ENCODE peak calls at places on chromosomes 3 and 15, in six cellular contexts. One of them, this sample, is unnamed.

GRCh38 chr3:144771401-144771870 is 799.8 kb downstream of the DIPK2A start:
- DNase-seq in adrenal gland: no peak
- DNase-seq in heart left ventricle: no peak
- DNase-seq in ovary: no peak
- DNase-seq in uterus: no peak
- DNase-seq in endothelial cell of umbilical vein: peak
- DNase-seq in this sample: no peak

GRCh38 chr3:173800154-173800553 is 402.6 kb downstream of the NLGN1 start:
- DNase-seq in adrenal gland: no peak
- DNase-seq in heart left ventricle: no peak
- DNase-seq in ovary: no peak
- DNase-seq in uterus: no peak
- DNase-seq in endothelial cell of umbilical vein: no peak
- DNase-seq in this sample: no peak

GRCh38 chr15:67085237-67085817 is 19.9 kb downstream of the SMAD3 start:
- DNase-seq in adrenal gland: no peak
- DNase-seq in heart left ventricle: no peak
- DNase-seq in ovary: no peak
- DNase-seq in uterus: no peak
- DNase-seq in endothelial cell of umbilical vein: no peak
- DNase-seq in this sample: no peak

GRCh38 chr3:23999012-23999641 is 54.0 kb downstream of the NR1D2 start:
- DNase-seq in adrenal gland: peak
- DNase-seq in heart left ventricle: peak
- DNase-seq in ovary: peak
- DNase-seq in uterus: peak
- DNase-seq in endothelial cell of umbilical vein: peak
- DNase-seq in this sample: peak

GRCh38 chr15:27342991-27343390 is 372.0 kb downstream of the GABRG3 start:
- DNase-seq in adrenal gland: no peak
- DNase-seq in heart left ventricle: no peak
- DNase-seq in ovary: no peak
- DNase-seq in uterus: no peak
- DNase-seq in endothelial cell of umbilical vein: no peak
- DNase-seq in this sample: no peak

GRCh38 chr15:70098461-70099166 is 897 bp upstream of the TLE3 start:
- DNase-seq in adrenal gland: peak
- DNase-seq in heart left ventricle: no peak
- DNase-seq in ovary: peak
- DNase-seq in uterus: peak
- DNase-seq in endothelial cell of umbilical vein: peak
- DNase-seq in this sample: no peak

GRCh38 chr15:51076142-51076897 is 18.4 kb downstream of the TNFAIP8L3 start:
- DNase-seq in adrenal gland: no peak
- DNase-seq in heart left ventricle: no peak
- DNase-seq in ovary: no peak
- DNase-seq in uterus: no peak
- DNase-seq in endothelial cell of umbilical vein: no peak
- DNase-seq in this sample: no peak

GRCh38 chr3:130576571-130577266 is 59.7 kb downstream of the COL6A6 start:
- DNase-seq in adrenal gland: no peak
- DNase-seq in heart left ventricle: no peak
- DNase-seq in ovary: no peak
- DNase-seq in uterus: no peak
- DNase-seq in endothelial cell of umbilical vein: no peak
- DNase-seq in this sample: no peak

GRCh38 chr3:112761062-112761638 is 85.5 kb downstream of the CD200R1L start:
- DNase-seq in adrenal gland: no peak
- DNase-seq in heart left ventricle: no peak
- DNase-seq in ovary: no peak
- DNase-seq in uterus: no peak
- DNase-seq in endothelial cell of umbilical vein: peak
- DNase-seq in this sample: no peak

GRCh38 chr3:12194669-12195161 is 36.0 kb upstream of the TIMP4 start:
- DNase-seq in adrenal gland: no peak
- DNase-seq in heart left ventricle: no peak
- DNase-seq in ovary: no peak
- DNase-seq in uterus: no peak
- DNase-seq in endothelial cell of umbilical vein: no peak
- DNase-seq in this sample: no peak

GRCh38 chr15:67241132-67241855 is 13.2 kb downstream of the AAGAB start:
- DNase-seq in adrenal gland: no peak
- DNase-seq in heart left ventricle: no peak
- DNase-seq in ovary: no peak
- DNase-seq in uterus: no peak
- DNase-seq in endothelial cell of umbilical vein: no peak
- DNase-seq in this sample: no peak

GRCh38 chr15:28955160-28955502 is 69.4 kb downstream of the APBA2 start:
- DNase-seq in adrenal gland: no peak
- DNase-seq in heart left ventricle: no peak
- DNase-seq in ovary: no peak
- DNase-seq in uterus: no peak
- DNase-seq in endothelial cell of umbilical vein: no peak
- DNase-seq in this sample: no peak

GRCh38 chr3:46672349-46672695 is 21.2 kb downstream of the ALS2CL start:
- DNase-seq in adrenal gland: peak
- DNase-seq in heart left ventricle: no peak
- DNase-seq in ovary: peak
- DNase-seq in uterus: no peak
- DNase-seq in endothelial cell of umbilical vein: no peak
- DNase-seq in this sample: no peak

GRCh38 chr15:69140306-69140705 is 20.1 kb upstream of the GLCE start:
- DNase-seq in adrenal gland: no peak
- DNase-seq in heart left ventricle: no peak
- DNase-seq in ovary: no peak
- DNase-seq in uterus: no peak
- DNase-seq in endothelial cell of umbilical vein: no peak
- DNase-seq in this sample: no peak

GRCh38 chr3:128320551-128321340 is 145.9 kb downstream of the DNAJB8 start:
- DNase-seq in adrenal gland: no peak
- DNase-seq in heart left ventricle: no peak
- DNase-seq in ovary: peak
- DNase-seq in uterus: peak
- DNase-seq in endothelial cell of umbilical vein: no peak
- DNase-seq in this sample: no peak

GRCh38 chr3:52742418-52743041 is 28.2 kb downstream of the NEK4 start:
- DNase-seq in adrenal gland: peak
- DNase-seq in heart left ventricle: no peak
- DNase-seq in ovary: no peak
- DNase-seq in uterus: no peak
- DNase-seq in endothelial cell of umbilical vein: peak
- DNase-seq in this sample: no peak

GRCh38 chr3:43914269-43914668 is 223.5 kb downstream of the ABHD5 start:
- DNase-seq in adrenal gland: no peak
- DNase-seq in heart left ventricle: no peak
- DNase-seq in ovary: no peak
- DNase-seq in uterus: no peak
- DNase-seq in endothelial cell of umbilical vein: no peak
- DNase-seq in this sample: no peak

GRCh38 chr15:38441130-38441519 is 12.8 kb upstream of the FAM98B start:
- DNase-seq in adrenal gland: no peak
- DNase-seq in heart left ventricle: no peak
- DNase-seq in ovary: no peak
- DNase-seq in uterus: no peak
- DNase-seq in endothelial cell of umbilical vein: no peak
- DNase-seq in this sample: no peak

GRCh38 chr15:80744411-80744810 is 34.8 kb upstream of the CEMIP start:
- DNase-seq in adrenal gland: no peak
- DNase-seq in heart left ventricle: no peak
- DNase-seq in ovary: no peak
- DNase-seq in uterus: no peak
- DNase-seq in endothelial cell of umbilical vein: no peak
- DNase-seq in this sample: no peak

GRCh38 chr3:127038923-127039581 is 56.1 kb downstream of the PLXNA1 start:
- DNase-seq in adrenal gland: no peak
- DNase-seq in heart left ventricle: no peak
- DNase-seq in ovary: peak
- DNase-seq in uterus: no peak
- DNase-seq in endothelial cell of umbilical vein: no peak
- DNase-seq in this sample: no peak

GRCh38 chr3:107897471-107898180 is 193.2 kb downstream of the CD47 start:
- DNase-seq in adrenal gland: no peak
- DNase-seq in heart left ventricle: no peak
- DNase-seq in ovary: no peak
- DNase-seq in uterus: no peak
- DNase-seq in endothelial cell of umbilical vein: no peak
- DNase-seq in this sample: no peak

GRCh38 chr3:186109897-186110803 is 1.3 kb upstream of the ETV5 start:
- DNase-seq in adrenal gland: peak
- DNase-seq in heart left ventricle: peak
- DNase-seq in ovary: peak
- DNase-seq in uterus: peak
- DNase-seq in endothelial cell of umbilical vein: peak
- DNase-seq in this sample: no peak

DNA sequence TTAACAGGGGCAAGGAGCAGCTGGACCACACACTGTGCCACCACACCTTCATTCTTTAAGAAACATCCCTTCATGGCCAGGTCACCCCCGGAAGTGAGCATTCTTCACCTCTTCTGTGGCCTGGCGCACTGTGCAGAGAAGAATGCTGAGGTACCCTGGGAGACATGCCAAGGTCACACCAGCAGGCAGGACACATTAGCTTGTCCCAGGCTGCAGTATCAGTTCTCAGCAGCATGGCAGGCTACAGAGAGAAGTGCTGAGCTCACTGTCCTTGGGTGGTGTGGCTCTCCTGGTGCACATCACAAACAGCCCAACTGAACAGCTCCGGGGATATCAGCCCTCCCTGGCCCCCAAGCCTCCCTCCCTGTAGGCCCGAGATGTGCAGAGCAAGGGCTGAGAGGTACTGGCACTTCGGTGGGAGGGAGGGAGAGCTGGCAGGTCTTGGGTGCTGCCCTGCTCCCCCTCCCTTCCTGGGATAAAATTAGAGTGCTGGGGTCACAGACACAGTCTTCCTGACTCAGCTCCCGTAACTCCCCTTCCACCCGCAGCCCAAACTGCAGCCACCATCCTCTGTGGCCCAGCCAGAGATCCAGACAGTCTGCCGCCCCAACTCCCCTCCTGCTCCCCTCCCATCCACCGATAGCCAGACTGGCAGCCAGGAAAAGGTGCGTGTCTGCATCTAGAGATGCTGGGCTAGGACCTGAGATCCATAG is 13.4 kb downstream of the SEMA7A start:
- DNase-seq in adrenal gland: peak
- DNase-seq in heart left ventricle: no peak
- DNase-seq in ovary: no peak
- DNase-seq in uterus: no peak
- DNase-seq in endothelial cell of umbilical vein: no peak
- DNase-seq in this sample: no peak
- TF ChIP-seq POLR2A in adrenal gland: no peak
- TF ChIP-seq POLR2A in heart left ventricle: no peak
- TF ChIP-seq POLR2A in ovary: no peak
- TF ChIP-seq POLR2A in uterus: no peak
- TF ChIP-seq POLR2A in endothelial cell of umbilical vein: no peak
- TF ChIP-seq POLR2A in this sample: no peak

DNA sequence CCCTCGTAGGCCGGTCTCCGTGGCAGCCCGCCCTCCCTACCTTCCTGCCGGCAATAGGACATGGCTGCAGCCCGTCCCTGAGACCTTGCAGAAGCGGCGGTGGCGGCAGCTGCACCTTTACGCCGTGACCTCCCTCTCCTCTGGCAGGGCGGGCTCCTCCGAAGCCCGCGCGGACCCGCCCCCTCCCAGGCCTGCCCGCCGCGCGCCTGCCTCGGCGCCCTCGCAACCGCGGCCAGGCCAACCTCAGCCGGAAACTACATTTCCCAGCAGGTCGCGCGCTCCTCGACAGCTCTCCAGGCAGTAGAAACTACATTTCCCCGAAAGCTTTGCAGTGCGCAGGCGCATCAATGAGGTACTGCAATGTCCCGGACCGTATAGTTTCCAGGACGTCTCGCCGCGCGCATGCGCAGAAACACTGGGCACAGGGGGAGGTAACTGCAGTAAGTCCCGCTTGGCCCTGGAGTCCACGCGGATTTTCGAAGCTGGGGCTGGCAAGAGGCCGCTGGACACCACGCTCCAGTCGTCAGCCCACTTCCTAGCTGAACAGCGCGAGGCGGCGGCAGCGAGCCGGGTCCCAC is at the start of the genes CHCHD4 and TMEM43:
- DNase-seq in adrenal gland: peak
- DNase-seq in heart left ventricle: peak
- DNase-seq in ovary: peak
- DNase-seq in uterus: peak
- DNase-seq in endothelial cell of umbilical vein: peak
- DNase-seq in this sample: peak
- TF ChIP-seq POLR2A in adrenal gland: peak
- TF ChIP-seq POLR2A in heart left ventricle: peak
- TF ChIP-seq POLR2A in ovary: peak
- TF ChIP-seq POLR2A in uterus: peak
- TF ChIP-seq POLR2A in endothelial cell of umbilical vein: peak
- TF ChIP-seq POLR2A in this sample: peak

DNA sequence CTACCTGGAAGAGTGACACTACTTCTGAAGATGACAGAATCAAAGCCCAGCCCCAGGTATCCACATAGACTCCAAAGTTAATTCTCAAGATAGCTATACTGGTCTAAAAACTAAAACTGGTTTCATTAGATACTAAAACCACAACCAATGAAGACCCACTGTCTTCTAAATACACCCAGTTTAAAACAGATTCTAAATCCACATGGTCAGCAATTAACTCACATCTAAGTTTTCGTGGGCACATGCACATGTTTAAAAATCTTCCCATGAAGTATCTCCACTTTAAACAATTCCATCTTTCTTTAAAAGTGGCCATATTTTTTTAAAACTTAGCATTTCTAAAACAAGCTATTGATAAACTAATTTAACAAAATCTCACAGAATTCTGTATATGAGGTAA is 63.1 kb downstream of the GPR160 start:
- DNase-seq in adrenal gland: no peak
- DNase-seq in heart left ventricle: no peak
- DNase-seq in ovary: no peak
- DNase-seq in uterus: no peak
- DNase-seq in endothelial cell of umbilical vein: no peak
- DNase-seq in this sample: no peak
- TF ChIP-seq POLR2A in adrenal gland: no peak
- TF ChIP-seq POLR2A in heart left ventricle: no peak
- TF ChIP-seq POLR2A in ovary: no peak
- TF ChIP-seq POLR2A in uterus: no peak
- TF ChIP-seq POLR2A in endothelial cell of umbilical vein: no peak
- TF ChIP-seq POLR2A in this sample: no peak

GRCh38 chr3:197950661-197951029 is 655 bp downstream of the RPL35A start:
- DNase-seq in adrenal gland: no peak
- DNase-seq in heart left ventricle: no peak
- DNase-seq in ovary: no peak
- DNase-seq in uterus: no peak
- DNase-seq in endothelial cell of umbilical vein: no peak
- DNase-seq in this sample: no peak

GRCh38 chr3:197951392-197951990 is 1.5 kb downstream of the RPL35A start:
- DNase-seq in adrenal gland: peak
- DNase-seq in heart left ventricle: no peak
- DNase-seq in ovary: no peak
- DNase-seq in uterus: no peak
- DNase-seq in endothelial cell of umbilical vein: no peak
- DNase-seq in this sample: no peak

GRCh38 chr3:197952440-197952839 is 2.5 kb downstream of the RPL35A start:
- DNase-seq in adrenal gland: no peak
- DNase-seq in heart left ventricle: no peak
- DNase-seq in ovary: no peak
- DNase-seq in uterus: no peak
- DNase-seq in endothelial cell of umbilical vein: no peak
- DNase-seq in this sample: no peak

GRCh38 chr3:197949191-197949766 is 711 bp upstream of the RPL35A start:
- DNase-seq in adrenal gland: no peak
- DNase-seq in heart left ventricle: no peak
- DNase-seq in ovary: no peak
- DNase-seq in uterus: no peak
- DNase-seq in endothelial cell of umbilical vein: no peak
- DNase-seq in this sample: no peak

GRCh38 chr3:197949767-197950660 is at the start of gene RPL35A:
- DNase-seq in adrenal gland: peak
- DNase-seq in heart left ventricle: peak
- DNase-seq in ovary: peak
- DNase-seq in uterus: peak
- DNase-seq in endothelial cell of umbilical vein: peak
- DNase-seq in this sample: peak
- TF ChIP-seq POLR2A in adrenal gland: peak
- TF ChIP-seq POLR2A in heart left ventricle: peak
- TF ChIP-seq POLR2A in ovary: peak
- TF ChIP-seq POLR2A in uterus: peak
- TF ChIP-seq POLR2A in endothelial cell of umbilical vein: peak
- TF ChIP-seq POLR2A in this sample: peak

This sample was measured in tibial nerve.